ENCODE peak calls at places on chromosomes 13 and 19, in seven cellular contexts. R is psoas muscle; Y is trophoblast cell; O is CD8-positive, alpha-beta memory T cell; M is lower leg skin; V is uterus; L is aorta. I is an unnamed sample.

GRCh38 chr19:5520501-5520900 is 47.3 kb downstream of the TINCR start:
- DNase-seq in V (no peak), L (no peak), O (no peak), M (no peak), R (no peak), Y (no peak), I (no peak)

GRCh38 chr13:39602614-39603366 is at the start of gene LHFPL6:
- DNase-seq in R (peak), L (peak), V (peak), O (peak), Y (peak), M (peak), I (no peak)

GRCh38 chr19:34228347-34228746 is 26.0 kb upstream of the GARRE1 start:
- DNase-seq in Y (no peak), M (no peak), O (no peak), V (no peak), L (no peak), R (no peak), I (no peak)

GRCh38 chr19:51688665-51689571 is 4.2 kb upstream of the SPACA6 start:
- DNase-seq in O (no peak), Y (peak), M (peak), R (peak), V (peak), L (peak), I (peak)

GRCh38 chr13:24683833-24684599 is 3.8 kb downstream of the ATP12A start:
- DNase-seq in O (peak), Y (peak), M (no peak), R (peak), L (no peak), V (no peak), I (no peak)

GRCh38 chr19:4375620-4376228 is 24.6 kb downstream of the SH3GL1 start:
- DNase-seq in M (no peak), O (no peak), V (peak), Y (peak), L (peak), R (no peak), I (no peak)

GRCh38 chr13:40169476-40169875 is 497.0 kb downstream of the FOXO1 start:
- DNase-seq in V (no peak), L (no peak), R (no peak), Y (no peak), M (no peak), O (no peak), I (no peak)

GRCh38 chr13:105346141-105346766 is 1189.2 kb downstream of the EFNB2 start:
- DNase-seq in L (no peak), M (no peak), R (no peak), Y (peak), O (no peak), V (no peak), I (no peak)

GRCh38 chr13:73870970-73871935 is 263.0 kb downstream of the KLF12 start:
- DNase-seq in M (no peak), R (no peak), Y (peak), O (no peak), L (peak), V (peak), I (peak)

GRCh38 chr19:21398851-21399250 is 1.9 kb downstream of the ZNF493 start:
- DNase-seq in V (no peak), Y (no peak), L (no peak), M (no peak), O (no peak), R (no peak), I (no peak)

GRCh38 chr19:50633359-50633758 is 6.3 kb downstream of the SYT3 start:
- DNase-seq in M (no peak), L (no peak), R (no peak), O (no peak), V (no peak), Y (no peak), I (no peak)

GRCh38 chr19:11142528-11143171 is 12.9 kb downstream of the SPC24 start:
- DNase-seq in R (peak), M (peak), Y (peak), V (peak), O (no peak), L (peak), I (peak)

GRCh38 chr13:30329009-30329585 is 21.7 kb upstream of the KATNAL1 start:
- DNase-seq in L (no peak), M (no peak), O (no peak), Y (no peak), V (no peak), R (no peak), I (no peak)

GRCh38 chr13:50128406-50129048 is 113.3 kb downstream of the KCNRG start:
- DNase-seq in V (no peak), Y (no peak), R (no peak), L (no peak), O (no peak), M (no peak), I (no peak)

GRCh38 chr13:32804673-32805260 is 211.5 kb upstream of the KL start:
- DNase-seq in L (no peak), M (no peak), Y (no peak), R (no peak), V (no peak), O (no peak), I (no peak)

GRCh38 chr13:32581177-32581786 is 5.0 kb upstream of the PDS5B start:
- DNase-seq in Y (peak), M (no peak), O (peak), V (no peak), R (no peak), L (no peak), I (no peak)

GRCh38 chr13:72462726-72463125 is 264.7 kb downstream of the MZT1 start:
- DNase-seq in O (no peak), M (no peak), Y (no peak), V (no peak), L (no peak), R (no peak), I (no peak)

GRCh38 chr19:44598880-44599279 is 14.5 kb upstream of the IGSF23 start:
- DNase-seq in O (no peak), R (no peak), L (no peak), Y (no peak), V (no peak), M (no peak), I (no peak)

GRCh38 chr13:96575423-96576320 is 418.6 kb downstream of the OXGR1 start:
- DNase-seq in R (no peak), V (no peak), M (peak), L (no peak), Y (peak), O (no peak), I (no peak)

GRCh38 chr13:40114305-40114896 is 458.9 kb downstream of the COG6 start:
- DNase-seq in Y (no peak), L (no peak), V (no peak), R (no peak), O (no peak), M (no peak), I (no peak)

GRCh38 chr19:16001481-16002312 is 52.9 kb downstream of the OR10H4 start:
- DNase-seq in Y (peak), O (no peak), M (no peak), V (peak), L (no peak), R (no peak), I (no peak)

GRCh38 chr13:49667773-49668172 is 23.5 kb downstream of the EBPL start:
- DNase-seq in V (no peak), L (no peak), O (no peak), R (no peak), M (no peak), Y (no peak), I (no peak)

GRCh38 chr19:50315773-50316448 is 13.3 kb downstream of the KCNC3 start:
- DNase-seq in R (peak), O (no peak), V (no peak), Y (no peak), M (no peak), L (no peak), I (no peak)

GRCh38 chr13:110696776-110697175 is 9.1 kb downstream of the CARS2 start:
- DNase-seq in R (no peak), Y (no peak), O (no peak), L (no peak), M (no peak), V (no peak), I (no peak)

GRCh38 chr13:99819962-99820361 is 151.6 kb downstream of the ZIC5 start:
- DNase-seq in M (no peak), L (no peak), R (no peak), V (no peak), Y (no peak), O (no peak), I (no peak)

GRCh38 chr13:97367427-97367826 is 66.5 kb upstream of the RAP2A start:
- DNase-seq in R (no peak), L (no peak), Y (peak), V (peak), O (no peak), M (no peak), I (peak)

GRCh38 chr13:77918391-77919261 is at the start of gene EDNRB:
- DNase-seq in L (peak), Y (peak), M (peak), R (peak), V (peak), O (no peak), I (no peak)

GRCh38 chr19:45677351-45678230 is 9.6 kb downstream of the GIPR start:
- DNase-seq in O (peak), Y (peak), R (peak), L (peak), V (peak), M (peak), I (no peak)

GRCh38 chr13:53775807-53776206 is 747.2 kb downstream of the OLFM4 start:
- DNase-seq in L (no peak), O (no peak), Y (no peak), V (no peak), M (no peak), R (no peak), I (no peak)

GRCh38 chr13:39407786-39408185 is 195.2 kb downstream of the LHFPL6 start:
- DNase-seq in M (no peak), O (no peak), R (no peak), Y (no peak), L (no peak), V (no peak), I (no peak)

GRCh38 chr13:86986448-86986847 is 684.7 kb upstream of the SLITRK5 start:
- DNase-seq in V (no peak), M (no peak), Y (no peak), O (no peak), R (no peak), L (no peak), I (no peak)

GRCh38 chr19:35253316-35254286 is 4.8 kb downstream of the LSR start:
- DNase-seq in Y (no peak), O (no peak), M (peak), L (no peak), V (no peak), R (no peak), I (no peak)

GRCh38 chr13:33316890-33317289 is 31.3 kb upstream of the STARD13 start:
- DNase-seq in M (no peak), Y (peak), L (no peak), R (no peak), V (no peak), O (no peak), I (no peak)

GRCh38 chr19:45507864-45508680 is 793 bp downstream of the VASP start:
- DNase-seq in O (peak), Y (peak), V (peak), M (no peak), L (no peak), R (peak), I (no peak)

GRCh38 chr19:35901055-35901644 is 810 bp upstream of the NFKBID start:
- DNase-seq in O (no peak), L (no peak), Y (peak), V (no peak), R (no peak), M (no peak), I (peak)

GRCh38 chr13:42649761-42650289 is 75.9 kb downstream of the TNFSF11 start:
- DNase-seq in R (no peak), Y (no peak), M (no peak), V (no peak), L (no peak), O (no peak), I (no peak)

DNA sequence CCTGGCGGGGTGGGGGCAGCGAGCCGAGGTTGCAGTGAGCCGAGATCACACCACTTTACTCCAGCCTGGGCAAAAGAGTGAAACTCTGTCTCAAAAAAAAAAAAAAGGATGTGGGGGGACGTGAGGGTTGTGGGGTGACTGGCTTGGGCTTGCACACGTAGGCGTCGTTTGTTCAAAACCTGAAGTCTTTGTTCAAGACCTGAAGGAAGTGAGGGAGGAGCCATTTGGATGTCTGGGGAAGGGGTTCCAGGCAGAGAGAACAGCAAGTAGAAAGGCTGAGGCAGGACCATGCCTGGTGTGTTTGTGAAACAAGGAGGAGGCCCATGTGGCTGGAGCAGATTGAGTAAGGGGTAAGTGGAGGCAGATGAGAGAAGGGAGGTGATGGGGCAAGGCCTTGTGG is 27.8 kb downstream of the PIN1 start:
- DNase-seq in R (no peak), L (no peak), V (no peak), O (peak), M (no peak), Y (no peak), I (no peak)
- H3K4me3 ChIP-seq in R (no peak), L (no peak), V (no peak), O (peak), M (no peak), Y (no peak), I (no peak)

GRCh38 chr19:13058951-13059660 is 43.6 kb downstream of the LYL1 start:
- DNase-seq in L (no peak), Y (no peak), V (no peak), M (no peak), R (no peak), O (no peak), I (no peak)

GRCh38 chr19:13062317-13062716 is 40.3 kb downstream of the LYL1 start:
- DNase-seq in V (no peak), L (no peak), M (no peak), R (no peak), O (no peak), Y (no peak), I (no peak)

GRCh38 chr19:13060233-13060963 is 42.3 kb downstream of the LYL1 start:
- DNase-seq in R (no peak), M (no peak), O (no peak), V (peak), L (peak), Y (no peak), I (no peak)

GRCh38 chr19:13063461-13064091 is 39.1 kb downstream of the LYL1 start:
- DNase-seq in M (no peak), L (peak), R (peak), V (no peak), Y (no peak), O (no peak), I (no peak)

GRCh38 chr19:13060964-13061927 is 41.4 kb downstream of the LYL1 start:
- DNase-seq in R (peak), O (peak), Y (peak), M (peak), V (peak), L (peak), I (no peak)
- H3K4me3 ChIP-seq in R (peak), O (peak), Y (no peak), M (no peak), V (peak), L (no peak), I (no peak)

DNA sequence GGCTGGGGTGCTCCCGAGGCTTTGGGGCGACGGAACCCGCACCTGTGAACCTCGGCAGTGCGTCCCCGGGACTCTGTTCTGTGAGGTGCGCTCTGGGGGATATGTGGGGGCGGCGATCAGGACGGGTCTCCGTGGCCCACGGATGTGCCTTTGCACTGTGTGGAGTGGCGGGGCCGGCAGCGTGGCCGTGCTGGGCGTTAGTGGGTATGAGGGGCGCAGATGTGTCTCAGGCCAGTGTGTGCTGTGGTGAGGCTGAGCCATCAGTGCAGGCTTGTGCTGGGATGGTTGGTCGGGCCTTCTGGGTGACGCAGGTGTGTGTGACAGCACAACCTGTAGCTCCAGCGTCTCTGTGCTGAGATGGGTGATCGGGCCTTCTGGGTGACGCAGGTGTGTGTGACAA is 16.9 kb downstream of the ZNF331 start:
- DNase-seq in O (no peak), Y (no peak), L (no peak), M (no peak), V (no peak), R (peak), I (no peak)
- H3K4me3 ChIP-seq in O (peak), Y (no peak), L (peak), M (peak), V (peak), R (peak), I (peak)

DNA sequence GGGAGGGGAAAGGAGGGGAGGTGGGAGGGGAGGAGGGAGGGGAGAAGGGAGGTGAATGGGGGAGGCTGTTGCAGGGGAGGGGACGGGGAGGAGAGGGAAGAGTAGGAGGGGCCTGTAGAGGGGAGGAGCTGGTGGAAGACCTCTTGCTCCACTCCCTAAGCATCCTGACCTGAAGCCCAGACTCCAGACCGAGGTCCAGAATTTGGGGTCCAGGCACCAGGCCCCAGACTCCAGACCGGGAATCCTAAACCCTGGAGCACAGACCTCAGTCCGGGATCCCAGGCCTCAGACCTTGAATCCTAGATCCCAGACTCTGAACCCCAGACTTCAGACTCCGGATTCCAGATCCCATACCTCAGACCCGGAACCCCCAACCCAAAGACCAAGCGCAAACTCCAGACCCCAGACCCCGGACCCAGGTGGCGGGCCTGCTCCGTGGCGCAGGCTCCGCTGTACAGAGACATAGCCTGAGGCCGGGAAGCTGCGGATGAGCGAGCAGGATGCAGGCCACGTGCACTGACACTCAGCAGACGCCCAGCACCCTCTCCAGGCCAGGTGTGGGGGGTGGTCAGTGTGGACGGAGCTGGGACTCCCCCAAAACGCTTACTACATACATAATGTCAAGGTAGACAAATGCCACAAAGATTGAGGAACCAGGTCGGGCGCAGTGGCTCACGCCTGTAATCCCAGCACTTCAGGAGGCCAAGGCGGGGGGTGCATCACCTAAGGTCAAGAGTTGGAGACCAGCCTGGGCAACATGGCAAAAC is 710 bp upstream of the BTBD2 start:
- DNase-seq in Y (peak), O (peak), V (peak), R (peak), M (peak), L (peak), I (peak)
- H3K4me3 ChIP-seq in Y (no peak), O (no peak), V (peak), R (peak), M (no peak), L (no peak), I (peak)

GRCh38 chr19:1491849-1492170 is 829 bp downstream of the REEP6 start:
- DNase-seq in R (no peak), L (no peak), O (no peak), Y (no peak), M (no peak), V (no peak), I (no peak)
- H3K4me3 ChIP-seq in R (peak), L (no peak), O (peak), Y (no peak), M (no peak), V (no peak), I (no peak)

DNA sequence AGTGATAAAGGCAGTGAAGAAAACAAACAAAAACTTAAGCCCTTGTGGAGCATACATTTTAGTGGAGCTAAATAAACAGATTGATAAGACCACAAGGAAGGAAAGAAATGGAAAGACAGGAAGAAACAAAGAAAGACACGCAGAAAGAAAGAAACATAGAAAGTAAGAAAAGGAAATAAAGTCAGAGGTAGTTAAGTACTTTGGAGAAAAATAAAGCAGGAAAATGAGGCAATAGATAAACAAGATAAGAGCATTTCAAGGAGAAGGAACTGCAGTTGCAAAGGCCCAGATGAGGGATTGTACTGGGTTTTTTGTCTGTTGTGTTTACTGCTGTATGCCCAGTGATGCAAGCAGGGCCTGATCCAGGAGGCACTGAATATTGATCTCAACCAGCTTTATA is 1.0 kb downstream of the NFKBIB start:
- DNase-seq in Y (peak), R (no peak), O (no peak), V (no peak), M (no peak), L (no peak), I (no peak)
- H3K4me3 ChIP-seq in Y (no peak), R (peak), O (peak), V (no peak), M (no peak), L (no peak), I (peak)

GRCh38 chr19:40612831-40613668 is 11.9 kb downstream of the LTBP4 start:
- DNase-seq in M (no peak), R (peak), O (peak), L (peak), Y (no peak), V (no peak), I (no peak)
- H3K4me3 ChIP-seq in M (peak), R (peak), O (peak), L (no peak), Y (peak), V (peak), I (peak)

GRCh38 chr13:75872970-75873369 is 236.8 kb downstream of the LMO7 start:
- DNase-seq in R (no peak), O (no peak), L (no peak), M (no peak), V (no peak), Y (no peak), I (no peak)

GRCh38 chr13:75867718-75868117 is 231.6 kb downstream of the LMO7 start:
- DNase-seq in V (no peak), M (no peak), O (no peak), L (no peak), Y (no peak), R (no peak), I (no peak)

GRCh38 chr13:75871059-75871458 is 234.9 kb downstream of the LMO7 start:
- DNase-seq in M (no peak), R (no peak), Y (no peak), L (no peak), O (no peak), V (no peak), I (no peak)

GRCh38 chr13:75869981-75870380 is 233.9 kb downstream of the LMO7 start:
- DNase-seq in M (no peak), R (no peak), L (no peak), V (no peak), O (peak), Y (no peak), I (no peak)

DNA sequence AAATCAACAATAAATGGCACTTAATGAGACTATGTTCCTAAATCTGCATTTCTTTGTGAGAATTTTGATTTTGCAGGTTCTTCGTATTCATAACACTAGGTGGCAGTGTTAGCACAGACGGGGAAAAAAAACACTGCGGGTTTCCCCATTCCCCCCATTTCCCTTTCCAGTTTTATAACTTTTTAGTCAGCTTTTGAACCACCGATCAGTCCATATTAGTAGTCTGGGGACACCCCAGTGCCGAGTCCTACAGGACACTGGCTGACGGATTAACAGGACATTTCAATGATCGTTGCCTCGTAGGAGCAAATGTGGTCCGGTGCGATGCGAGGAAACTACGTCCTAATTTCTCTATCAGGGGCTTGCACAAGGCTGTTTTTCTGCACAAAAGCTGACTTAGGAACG is 234.3 kb downstream of the LMO7 start:
- DNase-seq in M (no peak), O (peak), L (no peak), R (no peak), V (peak), Y (peak), I (no peak)
- H3K4me3 ChIP-seq in M (no peak), O (peak), L (peak), R (peak), V (peak), Y (no peak), I (peak)

GRCh38 chr19:480016-480855 is 16.1 kb upstream of the MADCAM1 start:
- DNase-seq in O (no peak), M (peak), L (peak), Y (peak), V (peak), R (peak), I (no peak)
- H3K4me3 ChIP-seq in O (no peak), M (no peak), L (no peak), Y (no peak), V (no peak), R (peak), I (no peak)

I was measured in BJ.